ENCODE peak calls at places on chromosomes 5 and 9, in nine cellular contexts. R is stomach, V is ovary, K is IMR-90, D is NB4, F is heart left ventricle, J is sigmoid colon, M is transverse colon, Y is A549. T is an unnamed sample.

GRCh38 chr5:135535420-135535819 is 344 bp downstream of the NEUROG1 start:
- DNase-seq in R (no peak), V (no peak), K (no peak), D (no peak), F (no peak), J (no peak), M (no peak), Y (peak; percentile 20), T (no peak)

GRCh38 chr9:78365979-78366697 is 69.2 kb downstream of the PSAT1 start:
- DNase-seq in R (no peak), V (no peak), K (peak; percentile 39), D (no peak), F (no peak), J (no peak), M (no peak), Y (peak; percentile 17), T (no peak)

GRCh38 chr9:90805006-90805993 is 3.7 kb downstream of the SYK start:
- DNase-seq in R (no peak), V (no peak), K (no peak), D (no peak), F (no peak), J (no peak), M (no peak), Y (no peak), T (peak; percentile 19)

GRCh38 chr9:136084191-136084944 is 10.7 kb downstream of the NACC2 start:
- DNase-seq in R (no peak), V (peak; percentile 18), K (no peak), D (no peak), F (no peak), J (peak; percentile 69), M (no peak), Y (no peak), T (no peak)

GRCh38 chr9:21030389-21031035 is 928 bp downstream of the HACD4 start:
- DNase-seq in R (no peak), V (no peak), K (peak; percentile 12), D (peak; percentile 90), F (no peak), J (no peak), M (no peak), Y (peak; percentile 12), T (peak; percentile 44)

GRCh38 chr5:60036539-60036938 is 143.0 kb upstream of the PDE4D start:
- DNase-seq in R (no peak), V (no peak), K (no peak), D (no peak), F (no peak), J (no peak), M (no peak), Y (peak; percentile 12), T (no peak)

GRCh38 chr5:102911973-102912372 is 156.9 kb downstream of the PAM start:
- DNase-seq in R (no peak), V (no peak), K (peak; percentile 79), D (no peak), F (no peak), J (no peak), M (no peak), Y (peak; percentile 4), T (no peak)

GRCh38 chr9:109278848-109279247 is 42.0 kb downstream of the EPB41L4B start:
- DNase-seq in R (no peak), V (no peak), K (no peak), D (no peak), F (no peak), J (no peak), M (no peak), Y (no peak), T (no peak)

GRCh38 chr9:89354471-89354870 is 36.2 kb downstream of the SECISBP2 start:
- DNase-seq in R (no peak), V (no peak), K (no peak), D (no peak), F (no peak), J (no peak), M (no peak), Y (no peak), T (no peak)

GRCh38 chr9:89352451-89352850 is 34.2 kb downstream of the SECISBP2 start:
- DNase-seq in R (no peak), V (no peak), K (no peak), D (no peak), F (no peak), J (no peak), M (no peak), Y (no peak), T (no peak)

GRCh38 chr9:89353989-89354388 is 35.7 kb downstream of the SECISBP2 start:
- DNase-seq in R (no peak), V (no peak), K (no peak), D (no peak), F (no peak), J (no peak), M (no peak), Y (no peak), T (peak; percentile 67)

GRCh38 chr9:89351584-89351983 is 33.3 kb downstream of the SECISBP2 start:
- DNase-seq in R (no peak), V (no peak), K (no peak), D (no peak), F (no peak), J (no peak), M (no peak), Y (no peak), T (no peak)

DNA sequence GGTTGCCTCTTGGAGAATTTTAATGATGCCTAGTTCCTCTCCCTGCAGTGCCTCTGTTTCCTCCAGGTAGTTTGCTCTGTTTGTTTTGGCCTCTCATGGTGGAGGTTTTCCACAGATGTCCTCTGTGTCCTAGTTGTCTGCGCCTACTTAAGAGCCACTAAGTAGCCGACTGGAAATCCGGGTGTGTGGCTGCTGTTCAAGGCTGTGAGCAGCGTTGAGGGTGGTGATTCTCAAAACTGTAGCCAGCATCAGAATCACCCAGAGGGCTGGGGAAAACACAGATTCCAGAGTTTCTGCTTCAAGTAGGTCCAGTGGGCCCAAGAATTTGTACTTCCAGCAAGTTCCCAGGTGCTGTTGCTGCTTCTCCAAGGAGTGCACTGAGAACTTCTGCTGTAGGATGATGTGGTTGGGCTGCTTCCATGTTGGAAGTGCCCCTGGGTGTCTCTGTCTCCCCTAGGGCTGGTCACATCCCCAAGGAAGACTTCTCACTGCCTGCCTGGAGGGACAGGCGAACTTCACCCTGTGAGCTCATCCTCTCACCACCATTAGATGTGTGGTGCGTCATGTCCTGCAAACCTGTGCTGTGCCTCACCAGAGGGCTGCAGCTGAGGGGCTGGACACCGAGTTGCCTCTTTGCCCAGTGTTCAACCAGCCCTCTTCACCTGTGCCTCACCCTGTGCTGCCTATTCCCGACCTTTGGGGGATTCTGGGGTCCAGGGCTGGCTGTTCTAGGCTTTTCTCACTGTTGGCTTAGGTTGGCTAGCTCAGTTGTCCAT is 34.8 kb downstream of the SECISBP2 start:
- DNase-seq in R (no peak), V (no peak), K (no peak), D (no peak), F (no peak), J (no peak), M (no peak), Y (no peak), T (peak; percentile 49)
- TF ChIP-seq POLR2A in R (no peak), V (no peak), K (no peak), D (no peak), F (no peak), J (no peak), M (no peak), Y (no peak), T (no peak)

GRCh38 chr5:10374032-10374431 is 20.5 kb downstream of the MARCHF6 start:
- DNase-seq in R (no peak), V (no peak), K (no peak), D (no peak), F (no peak), J (no peak), M (no peak), Y (no peak), T (no peak)
- TF ChIP-seq CTCF in R (no peak), V (no peak), K (no peak), D (no peak), F (no peak), J (no peak), M (no peak), Y (no peak), T (no peak)

DNA sequence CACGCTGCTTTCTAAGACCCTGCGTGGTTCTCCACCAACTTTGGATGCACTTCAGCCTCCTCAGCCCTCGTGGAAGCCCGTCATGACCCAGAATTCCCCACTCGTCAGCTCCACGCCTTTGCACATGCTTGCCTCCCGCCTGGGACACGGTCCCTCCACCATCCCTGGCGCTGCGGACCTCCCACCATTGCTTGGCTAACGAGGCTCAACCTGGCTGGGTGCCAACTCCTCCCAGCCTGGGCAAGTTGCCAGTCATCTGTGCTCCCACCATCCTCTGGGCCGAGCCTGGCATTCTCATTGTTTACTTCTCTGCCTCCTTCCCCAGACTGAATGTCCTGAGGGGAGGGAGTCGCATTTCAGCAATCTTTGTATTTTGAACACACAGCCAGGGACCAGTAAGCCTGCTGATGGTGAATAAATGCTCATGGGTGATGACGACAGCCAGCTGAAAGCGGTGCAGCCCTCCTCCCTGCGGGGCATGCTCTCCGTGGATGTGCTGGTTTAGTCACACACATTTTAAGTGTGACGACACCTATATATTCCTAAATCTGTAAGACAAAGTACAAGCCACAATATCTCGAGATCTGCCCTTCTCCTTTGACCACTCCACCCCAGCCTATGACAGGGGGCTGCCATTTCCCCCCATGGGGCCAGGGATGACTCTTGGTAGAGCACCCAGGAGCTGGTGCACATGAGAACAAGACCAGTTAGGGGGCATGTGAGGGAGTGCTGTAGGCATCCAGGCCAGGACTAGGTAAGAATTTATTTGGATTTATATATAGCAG is 37.6 kb downstream of the ANKRD33B start:
- DNase-seq in R (peak; percentile 58), V (peak; percentile 86), K (peak; percentile 91), D (no peak), F (peak; percentile 88), J (peak; percentile 92), M (peak; percentile 63), Y (peak; percentile 90), T (peak; percentile 81)
- TF ChIP-seq POLR2A in R (no peak), V (no peak), K (no peak), D (no peak), F (no peak), J (no peak), M (no peak), Y (no peak), T (no peak)

GRCh38 chr9:70121818-70122436 is 78.3 kb downstream of the MAMDC2 start:
- DNase-seq in R (no peak), V (no peak), K (peak; percentile 65), D (no peak), F (no peak), J (no peak), M (no peak), Y (no peak), T (no peak)

GRCh38 chr9:70117835-70118319 is 74.2 kb downstream of the MAMDC2 start:
- DNase-seq in R (no peak), V (no peak), K (peak; percentile 74), D (no peak), F (no peak), J (no peak), M (no peak), Y (no peak), T (no peak)

GRCh38 chr9:70123695-70124094 is 80.0 kb downstream of the MAMDC2 start:
- DNase-seq in R (no peak), V (no peak), K (no peak), D (no peak), F (no peak), J (no peak), M (no peak), Y (no peak), T (no peak)

GRCh38 chr9:70119786-70120185 is 76.1 kb downstream of the MAMDC2 start:
- DNase-seq in R (no peak), V (no peak), K (no peak), D (no peak), F (no peak), J (no peak), M (no peak), Y (no peak), T (no peak)

DNA sequence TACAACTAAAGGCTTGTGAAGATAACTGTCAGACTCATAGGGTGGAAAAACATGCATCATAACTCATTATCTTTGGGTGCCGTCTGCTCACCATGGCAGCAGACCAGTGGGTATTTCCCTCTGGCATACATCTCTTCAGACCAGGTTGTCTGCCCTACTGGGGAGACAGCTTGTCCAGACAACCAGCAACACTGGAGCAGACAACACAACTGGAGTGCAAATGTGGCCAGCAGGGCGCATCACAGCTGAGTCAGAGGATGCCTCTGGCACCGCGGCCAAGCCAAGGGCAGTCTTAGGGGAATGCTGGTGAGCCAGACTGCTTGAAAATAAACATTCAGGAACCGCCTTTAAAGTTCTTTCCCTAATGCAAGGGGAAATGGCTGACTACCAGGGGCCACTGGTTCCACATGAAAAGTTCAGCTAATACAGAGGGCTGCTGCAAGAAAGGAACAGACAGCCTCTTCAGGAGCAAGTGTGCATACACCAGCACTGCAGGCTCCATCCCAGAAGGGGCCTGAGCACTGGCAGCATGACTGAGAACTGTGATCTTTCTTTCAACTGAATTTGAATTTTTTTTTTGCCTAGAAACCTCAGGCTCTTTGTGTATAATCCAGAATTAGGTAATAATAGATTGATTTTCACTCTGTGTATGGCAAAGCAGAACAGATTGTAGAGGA is 77.3 kb downstream of the MAMDC2 start:
- DNase-seq in R (no peak), V (peak; percentile 48), K (peak; percentile 97), D (no peak), F (peak; percentile 84), J (peak; percentile 89), M (peak; percentile 37), Y (peak; percentile 52), T (peak; percentile 52)
- TF ChIP-seq CTCF in R (no peak), V (no peak), K (peak; percentile 47), D (no peak), F (no peak), J (peak; percentile 24), M (peak; percentile 19), Y (peak; percentile 4), T (no peak)

T was measured in thyroid gland.